ENCODE peak calls at places on chromosomes 4 and X, in nine cellular contexts. C, V, H, Y, U, E, J, N and P are unnamed samples.
A peak's percentile ranks its signal among the peaks of the same experiment; 100 is the strongest.

GRCh38 chr4:150768492-150768891 is 186.5 kb downstream of the MAB21L2 start:
- DNase-seq in C (no peak), V (peak; percentile 6), H (no peak), Y (no peak), U (no peak), E (no peak), J (no peak), N (no peak), P (no peak)

GRCh38 chrX:63718010-63718694 is 66.9 kb downstream of the ARHGEF9 start:
- DNase-seq in C (no peak), V (no peak), H (no peak), Y (no peak), U (no peak), E (no peak), J (no peak), N (no peak), P (no peak)

GRCh38 chrX:113260474-113260873 is 419.8 kb upstream of the AMOT start:
- DNase-seq in C (no peak), V (no peak), H (no peak), Y (no peak), U (no peak), E (no peak), J (no peak), N (no peak), P (no peak)

GRCh38 chr4:164188236-164188635 is 565.7 kb upstream of the SMIM31 start:
- DNase-seq in C (no peak), V (no peak), H (no peak), Y (no peak), U (no peak), E (no peak), J (no peak), N (no peak), P (no peak)

GRCh38 chr4:164261831-164262230 is 492.1 kb upstream of the SMIM31 start:
- DNase-seq in C (no peak), V (no peak), H (no peak), Y (no peak), U (no peak), E (no peak), J (no peak), N (no peak), P (no peak)

GRCh38 chr4:19213388-19213787 is 1038.3 kb upstream of the SLIT2 start:
- DNase-seq in C (no peak), V (peak; percentile 83), H (no peak), Y (peak; percentile 21), U (no peak), E (no peak), J (no peak), N (no peak), P (no peak)

GRCh38 chr4:118968813-118969212 is 80.2 kb downstream of the SYNPO2 start:
- DNase-seq in C (no peak), V (no peak), H (no peak), Y (no peak), U (no peak), E (no peak), J (no peak), N (no peak), P (no peak)

GRCh38 chr4:101252721-101253120 is 94.6 kb downstream of the PPP3CA start:
- DNase-seq in C (no peak), V (no peak), H (no peak), Y (no peak), U (no peak), E (no peak), J (no peak), N (no peak), P (no peak)

GRCh38 chrX:155871934-155872333 is 9.2 kb upstream of the VAMP7 start:
- DNase-seq in C (no peak), V (no peak), H (no peak), Y (no peak), U (no peak), E (no peak), J (no peak), N (no peak), P (no peak)

GRCh38 chrX:12065251-12065650 is 73.0 kb upstream of the FRMPD4 start:
- DNase-seq in C (no peak), V (peak; percentile 19), H (no peak), Y (peak; percentile 40), U (no peak), E (no peak), J (no peak), N (no peak), P (no peak)

GRCh38 chr4:128424524-128425195 is 137.0 kb upstream of the PGRMC2 start:
- DNase-seq in C (peak; percentile 16), V (no peak), H (no peak), Y (no peak), U (no peak), E (no peak), J (no peak), N (no peak), P (no peak)

GRCh38 chr4:128427832-128428366 is 140.3 kb upstream of the PGRMC2 start:
- DNase-seq in C (peak; percentile 15), V (peak; percentile 64), H (no peak), Y (peak; percentile 64), U (no peak), E (peak; percentile 82), J (no peak), N (no peak), P (no peak)

DNA sequence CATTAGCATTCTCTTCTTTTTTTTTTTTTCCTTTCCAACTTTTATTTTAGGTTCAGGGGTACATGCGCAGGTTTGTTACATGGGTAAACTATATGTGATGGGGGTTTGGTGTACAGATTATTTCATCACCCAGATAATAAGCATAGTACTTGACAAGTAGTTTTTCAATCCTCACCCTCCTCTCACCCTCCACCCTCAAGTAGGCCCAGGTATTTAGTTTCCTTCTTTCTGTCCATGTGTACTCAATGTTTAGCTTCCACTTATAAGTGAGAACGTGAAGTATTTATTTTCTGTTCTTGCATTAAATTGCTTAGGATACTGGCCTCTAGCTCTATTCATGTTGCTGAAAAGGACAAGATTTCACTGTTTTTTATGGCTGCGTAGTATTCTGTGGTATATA is 140.8 kb upstream of the PGRMC2 start:
- DNase-seq in C (no peak), V (no peak), H (no peak), Y (no peak), U (no peak), E (no peak), J (no peak), N (no peak), P (no peak)
- TF ChIP-seq CTCF in C (no peak), V (no peak), H (no peak), Y (no peak), U (no peak), E (no peak), J (no peak), N (no peak), P (no peak)

DNA sequence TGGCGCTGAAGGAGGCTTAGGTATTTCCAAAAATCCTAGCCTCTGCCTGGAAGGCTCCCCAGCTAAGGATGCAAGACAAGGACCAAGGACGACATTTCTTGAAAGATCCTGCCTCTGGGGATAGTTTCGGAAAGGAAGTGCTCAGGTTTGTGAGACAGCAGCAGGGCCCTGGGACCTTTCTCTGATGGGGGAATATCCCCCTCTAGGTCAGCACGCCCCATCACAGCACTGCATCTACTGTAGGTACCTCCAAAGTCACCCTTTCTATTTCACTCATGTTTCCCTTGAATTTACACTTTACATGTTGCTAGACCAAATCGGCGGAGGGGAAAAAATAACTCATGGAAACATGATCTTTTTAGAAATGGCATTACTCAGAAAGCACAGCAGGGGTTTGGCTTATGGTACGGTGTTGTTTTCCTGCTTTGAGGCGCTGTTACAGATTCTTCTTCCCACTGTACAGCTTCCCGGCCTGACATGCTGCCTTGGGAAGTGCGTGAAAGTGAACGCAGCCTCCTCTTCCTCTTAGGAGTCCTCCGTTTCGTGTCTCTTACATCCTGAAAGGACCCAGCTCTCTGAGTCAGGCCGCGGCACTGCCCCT is 77.2 kb upstream of the DHRSX start:
- DNase-seq in C (no peak), V (peak; percentile 83), H (no peak), Y (peak; percentile 56), U (no peak), E (no peak), J (no peak), N (no peak), P (peak; percentile 12)
- TF ChIP-seq CTCF in C (no peak), V (no peak), H (no peak), Y (no peak), U (no peak), E (no peak), J (no peak), N (no peak), P (no peak)

DNA sequence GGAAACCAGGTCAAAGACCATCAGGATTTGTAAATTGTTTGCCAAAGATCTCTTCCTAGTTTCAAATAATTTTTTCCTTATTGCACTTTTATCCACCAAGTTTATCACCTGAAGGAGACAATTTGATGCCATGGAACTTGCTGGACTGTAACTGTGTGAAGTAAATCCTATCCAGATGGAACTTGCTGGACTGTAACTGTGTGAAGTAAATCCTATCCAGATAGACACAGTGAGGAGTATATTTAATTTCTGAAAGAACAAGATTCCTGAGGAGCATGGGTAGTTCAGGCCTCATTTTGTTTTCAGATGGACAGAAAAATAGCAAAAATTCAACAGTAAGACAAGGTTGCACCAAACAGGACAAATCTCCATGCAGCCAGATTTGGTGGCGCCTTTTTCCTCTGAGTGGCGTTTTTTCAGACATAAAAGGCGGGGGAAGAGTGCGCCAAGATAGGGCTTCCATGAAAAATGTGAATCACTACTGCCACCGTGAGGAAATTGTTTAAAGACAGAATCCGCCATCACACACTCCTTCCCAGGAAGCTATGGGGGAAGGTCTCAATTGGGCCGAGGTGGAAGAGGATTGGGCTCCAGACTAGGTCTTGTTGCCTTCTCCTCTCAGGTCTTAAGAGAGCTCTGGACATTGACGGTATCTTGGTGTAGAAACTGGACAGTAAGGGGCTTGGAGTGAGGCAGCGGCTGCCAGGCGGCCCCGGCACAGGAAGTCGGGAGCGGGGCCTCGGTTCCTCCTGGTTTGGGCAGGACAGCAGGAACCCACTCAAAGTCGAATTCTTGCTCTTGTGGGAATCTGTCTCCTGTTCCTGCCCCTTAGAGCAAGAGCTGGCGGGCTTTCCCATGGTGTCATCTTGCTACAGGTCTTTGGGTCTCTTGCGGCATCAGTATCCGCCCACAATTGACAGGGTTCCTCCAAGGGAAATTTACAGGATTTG is 234.7 kb downstream of the OR13H1 start:
- DNase-seq in C (no peak), V (peak; percentile 83), H (peak; percentile 72), Y (peak; percentile 84), U (no peak), E (peak; percentile 9), J (no peak), N (no peak), P (no peak)
- TF ChIP-seq CTCF in C (peak; percentile 36), V (peak; percentile 24), H (peak; percentile 17), Y (peak; percentile 55), U (peak; percentile 68), E (peak; percentile 9), J (no peak), N (no peak), P (no peak)

GRCh38 chr4:1603413-1604135 is 80.5 kb downstream of the FAM53A start:
- DNase-seq in C (no peak), V (no peak), H (no peak), Y (no peak), U (no peak), E (no peak), J (no peak), N (no peak), P (no peak)

GRCh38 chr4:1601852-1602525 is 82.1 kb downstream of the FAM53A start:
- DNase-seq in C (no peak), V (no peak), H (no peak), Y (no peak), U (no peak), E (no peak), J (no peak), N (no peak), P (no peak)

GRCh38 chr4:1604181-1604705 is 79.9 kb downstream of the FAM53A start:
- DNase-seq in C (no peak), V (no peak), H (no peak), Y (no peak), U (no peak), E (no peak), J (no peak), N (no peak), P (no peak)

GRCh38 chr4:1602621-1603412 is 81.3 kb downstream of the FAM53A start:
- DNase-seq in C (no peak), V (no peak), H (no peak), Y (no peak), U (no peak), E (no peak), J (no peak), N (no peak), P (no peak)

GRCh38 chr4:1604706-1605205 is 79.4 kb downstream of the FAM53A start:
- DNase-seq in C (no peak), V (no peak), H (no peak), Y (no peak), U (no peak), E (no peak), J (no peak), N (no peak), P (peak; percentile 62)
- TF ChIP-seq CTCF in C (no peak), V (no peak), H (no peak), Y (peak; percentile 19), U (no peak), E (peak; percentile 29), J (no peak), N (no peak), P (no peak)